ENCODE peak calls at places on chromosomes 16 and 17, in six cellular contexts. K is substantia nigra, G is NCI-H187 treated with DMSO at 0.1 percent for 48 hours, M is cardiac muscle cell, A is AG09309, H is T-helper 17 cell. Z is an unnamed sample.

GRCh38 chr17:79572136-79572915 is 38.5 kb downstream of the RBFOX3 start:
- DNase-seq in K (no peak), G (no peak), M (no peak), A (no peak), H (no peak), Z (peak)

GRCh38 chr17:14886200-14886739 is 378.9 kb downstream of the PMP22 start:
- DNase-seq in K (no peak), G (no peak), M (no peak), A (no peak), H (no peak), Z (peak)

GRCh38 chr17:2181206-2181983 is 122.2 kb downstream of the SMG6 start:
- DNase-seq in K (peak), G (no peak), M (peak), A (peak), H (no peak), Z (peak)

GRCh38 chr16:14004031-14004718 is 66.9 kb upstream of the MRTFB start:
- DNase-seq in K (no peak), G (no peak), M (no peak), A (no peak), H (no peak), Z (no peak)

GRCh38 chr17:35256629-35257028 is 13.8 kb downstream of the SLFN5 start:
- DNase-seq in K (no peak), G (no peak), M (no peak), A (no peak), H (no peak), Z (no peak)

GRCh38 chr17:30375661-30376060 is 3.1 kb upstream of the CPD start:
- DNase-seq in K (no peak), G (no peak), M (peak), A (no peak), H (no peak), Z (no peak)

GRCh38 chr16:59114790-59115189 is 380.7 kb upstream of the GOT2 start:
- DNase-seq in K (no peak), G (no peak), M (no peak), A (no peak), H (no peak), Z (no peak)

GRCh38 chr17:80474231-80474932 is 2.0 kb downstream of the NPTX1 start:
- DNase-seq in K (no peak), G (peak), M (peak), A (no peak), H (no peak), Z (peak)

GRCh38 chr16:77288222-77288621 is 89.0 kb downstream of the SYCE1L start:
- DNase-seq in K (no peak), G (no peak), M (peak), A (peak), H (no peak), Z (no peak)

GRCh38 chr16:12868169-12868568 is 33.2 kb upstream of the SHISA9 start:
- DNase-seq in K (no peak), G (no peak), M (no peak), A (no peak), H (no peak), Z (peak)

GRCh38 chr16:59385953-59386352 is 651.8 kb upstream of the GOT2 start:
- DNase-seq in K (no peak), G (no peak), M (peak), A (peak), H (no peak), Z (no peak)

GRCh38 chr16:30971298-30971697 is 13.7 kb upstream of the HSD3B7 start:
- DNase-seq in K (no peak), G (no peak), M (no peak), A (no peak), H (no peak), Z (no peak)

GRCh38 chr17:2214047-2214717 is 89.4 kb downstream of the SMG6 start:
- DNase-seq in K (peak), G (no peak), M (peak), A (no peak), H (no peak), Z (peak)

GRCh38 chr16:50195276-50195675 is 42.2 kb downstream of the TENT4B start:
- DNase-seq in K (no peak), G (no peak), M (peak), A (peak), H (no peak), Z (no peak)